ENCODE peak calls at places on chromosome 10, in ten cellular contexts. J, T, Y, A, I, S, Z, K, U and P are unnamed samples.

GRCh38 chr10:21487416-21488180 is 37.9 kb downstream of the SKIDA1 start:
- DNase-seq in J (no peak), T (no peak), Y (no peak), A (no peak), I (no peak), S (no peak), Z (no peak), K (no peak), U (no peak), P (no peak)

GRCh38 chr10:16867556-16867955 is 50.3 kb upstream of the RSU1 start:
- DNase-seq in J (peak; percentile 43), T (peak; percentile 69), Y (no peak), A (no peak), I (peak; percentile 49), S (peak; percentile 90), Z (peak; percentile 17), K (no peak), U (peak; percentile 37), P (peak; percentile 55)

GRCh38 chr10:50740351-50740688 is 584 bp downstream of the ASAH2B start:
- DNase-seq in J (peak; percentile 68), T (peak; percentile 82), Y (no peak), A (peak; percentile 39), I (peak; percentile 65), S (peak; percentile 55), Z (peak; percentile 64), K (peak; percentile 11), U (peak; percentile 86), P (peak; percentile 74)

GRCh38 chr10:98790817-98791216 is 344.1 kb upstream of the HPS1 start:
- DNase-seq in J (peak; percentile 59), T (peak; percentile 12), Y (no peak), A (no peak), I (peak; percentile 1), S (no peak), Z (peak; percentile 27), K (no peak), U (peak; percentile 1), P (peak; percentile 4)

GRCh38 chr10:46217749-46218453 is 68.9 kb upstream of the ANTXRL start:
- DNase-seq in J (no peak), T (no peak), Y (no peak), A (no peak), I (no peak), S (no peak), Z (no peak), K (peak; percentile 0), U (no peak), P (no peak)

GRCh38 chr10:89431977-89432376 is 17.6 kb downstream of the IFIT5 start:
- DNase-seq in J (peak; percentile 36), T (peak; percentile 66), Y (no peak), A (no peak), I (peak; percentile 72), S (peak; percentile 82), Z (peak; percentile 88), K (no peak), U (peak; percentile 95), P (peak; percentile 79)

GRCh38 chr10:3926268-3926667 is 141.3 kb upstream of the KLF6 start:
- DNase-seq in J (no peak), T (no peak), Y (no peak), A (no peak), I (no peak), S (peak; percentile 27), Z (peak; percentile 72), K (no peak), U (peak; percentile 34), P (no peak)

GRCh38 chr10:34555653-34556052 is 259.4 kb downstream of the PARD3 start:
- DNase-seq in J (no peak), T (no peak), Y (no peak), A (no peak), I (no peak), S (no peak), Z (no peak), K (no peak), U (no peak), P (no peak)

GRCh38 chr10:1347962-1348772 is 292.0 kb downstream of the WDR37 start:
- DNase-seq in J (no peak), T (no peak), Y (no peak), A (no peak), I (no peak), S (no peak), Z (no peak), K (no peak), U (no peak), P (no peak)

GRCh38 chr10:77637986-77638765 is 568 bp upstream of the KCNMA1 start:
- DNase-seq in J (peak; percentile 61), T (peak; percentile 53), Y (peak; percentile 74), A (peak; percentile 83), I (peak; percentile 51), S (no peak), Z (peak; percentile 55), K (peak; percentile 37), U (peak; percentile 48), P (peak; percentile 29)

GRCh38 chr10:125982256-125982948 is 86.0 kb downstream of the FANK1 start:
- DNase-seq in J (peak; percentile 79), T (peak; percentile 74), Y (no peak), A (no peak), I (peak; percentile 77), S (peak; percentile 67), Z (peak; percentile 72), K (peak; percentile 59), U (peak; percentile 79), P (peak; percentile 81)
- TF ChIP-seq CTCF in J (peak; percentile 51), T (peak; percentile 71), Y (peak; percentile 58), A (peak; percentile 62), I (peak; percentile 52), S (peak; percentile 39), Z (peak; percentile 60), K (peak; percentile 13), U (peak; percentile 70), P (peak; percentile 51)

DNA sequence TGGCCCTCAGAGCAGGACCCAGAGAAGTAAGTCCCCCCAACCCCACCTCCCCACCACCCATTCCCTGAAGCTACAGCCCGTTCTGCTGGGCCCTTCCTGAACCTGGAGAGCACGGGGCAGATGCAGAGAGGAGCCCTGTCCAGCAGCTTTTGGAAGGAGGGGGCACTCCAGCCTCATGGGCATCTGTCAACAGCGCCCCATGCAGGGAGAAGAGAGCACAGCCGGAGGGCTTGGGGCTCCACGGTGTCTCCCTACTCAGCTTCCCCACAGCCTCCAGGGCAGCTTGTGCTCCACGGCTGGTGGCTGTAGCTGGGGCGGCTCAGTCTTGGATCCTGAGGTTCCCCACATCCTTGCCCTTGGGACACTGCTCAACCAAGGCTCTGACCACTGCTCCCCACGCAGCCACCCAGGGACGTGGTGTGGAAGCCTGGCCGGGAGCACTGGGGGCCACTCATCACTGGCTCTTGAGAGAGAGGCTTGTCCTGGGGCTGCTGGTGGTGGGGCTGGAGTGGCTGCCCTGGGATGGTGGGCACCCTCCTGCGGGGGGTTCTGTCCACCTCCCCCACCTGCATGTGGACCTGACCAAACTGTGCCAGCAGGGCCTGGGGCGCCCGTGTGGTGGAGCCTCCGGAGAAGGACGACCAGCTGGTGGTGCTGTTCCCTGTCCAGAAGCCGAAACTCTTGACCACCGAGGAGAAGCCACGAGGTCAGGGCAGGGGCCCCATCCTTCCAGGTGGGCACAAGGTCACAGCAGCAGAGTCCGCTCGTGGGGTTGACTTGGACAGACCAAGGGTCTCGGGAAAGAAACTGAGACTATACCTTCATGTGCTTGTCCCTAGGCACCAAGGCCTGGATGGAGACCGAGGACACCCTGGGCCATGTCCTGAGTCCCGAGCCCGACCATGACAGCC is 4.5 kb downstream of the PRAP1 start:
- DNase-seq in J (no peak), T (no peak), Y (no peak), A (peak; percentile 49), I (no peak), S (no peak), Z (no peak), K (no peak), U (no peak), P (no peak)
- TF ChIP-seq CTCF in J (no peak), T (peak; percentile 9), Y (no peak), A (no peak), I (no peak), S (no peak), Z (no peak), K (no peak), U (no peak), P (no peak)

GRCh38 chr10:62014510-62014909 is 113.0 kb downstream of the ARID5B start:
- DNase-seq in J (no peak), T (no peak), Y (no peak), A (no peak), I (no peak), S (no peak), Z (no peak), K (no peak), U (no peak), P (no peak)

GRCh38 chr10:62017141-62017870 is 115.8 kb downstream of the ARID5B start:
- DNase-seq in J (peak; percentile 68), T (no peak), Y (no peak), A (no peak), I (no peak), S (no peak), Z (no peak), K (no peak), U (no peak), P (no peak)

GRCh38 chr10:62018141-62018911 is 116.8 kb downstream of the ARID5B start:
- DNase-seq in J (no peak), T (no peak), Y (no peak), A (no peak), I (no peak), S (no peak), Z (no peak), K (no peak), U (no peak), P (no peak)

GRCh38 chr10:62016477-62017140 is 115.1 kb downstream of the ARID5B start:
- DNase-seq in J (peak; percentile 24), T (peak; percentile 42), Y (no peak), A (no peak), I (no peak), S (no peak), Z (no peak), K (no peak), U (no peak), P (no peak)

DNA sequence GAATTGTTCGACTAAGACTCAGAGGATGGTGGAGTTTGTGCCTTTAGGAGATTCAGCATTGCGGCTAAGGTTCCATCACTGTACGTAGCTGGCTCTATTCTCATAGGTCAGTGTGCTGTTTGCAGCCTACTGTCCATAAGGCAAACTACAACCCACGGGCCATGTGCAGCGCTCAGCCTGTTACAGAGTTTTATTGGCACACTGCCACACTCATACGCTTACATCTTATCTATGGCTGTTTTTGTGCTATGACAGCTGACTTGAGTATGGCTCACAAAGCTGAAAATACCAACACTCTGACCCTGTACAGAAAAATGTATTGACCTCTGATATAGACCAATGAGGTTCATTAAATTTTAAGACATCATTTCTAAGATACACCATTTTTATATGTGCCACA is 114.5 kb downstream of the ARID5B start:
- DNase-seq in J (peak; percentile 53), T (peak; percentile 55), Y (no peak), A (no peak), I (peak; percentile 77), S (no peak), Z (no peak), K (no peak), U (peak; percentile 76), P (peak; percentile 74)
- TF ChIP-seq CTCF in J (no peak), T (no peak), Y (no peak), A (no peak), I (no peak), S (no peak), Z (no peak), K (no peak), U (peak; percentile 18), P (no peak)

DNA sequence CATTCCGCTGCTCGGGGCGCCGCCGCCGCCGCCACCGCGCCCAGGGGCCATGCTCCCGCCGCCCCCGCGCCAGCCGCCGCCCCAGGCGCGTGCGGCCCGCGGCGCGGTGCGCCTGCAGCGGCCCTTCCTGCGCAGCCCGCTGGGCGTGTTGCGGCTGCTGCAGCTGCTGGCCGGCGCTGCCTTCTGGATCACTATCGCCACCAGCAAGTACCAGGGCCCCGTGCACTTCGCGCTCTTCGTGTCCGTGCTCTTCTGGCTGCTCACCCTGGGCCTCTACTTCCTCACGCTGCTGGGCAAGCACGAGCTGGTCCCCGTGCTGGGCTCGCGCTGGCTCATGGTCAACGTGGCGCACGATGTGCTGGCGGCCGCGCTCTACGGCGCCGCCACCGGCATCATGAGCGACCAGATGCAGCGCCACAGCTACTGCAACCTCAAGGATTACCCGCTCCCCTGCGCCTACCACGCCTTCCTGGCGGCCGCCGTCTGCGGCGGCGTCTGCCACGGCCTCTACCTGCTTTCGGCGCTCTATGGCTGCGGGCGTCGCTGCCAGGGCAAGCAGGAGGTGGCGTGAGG is 384 bp downstream of the MARVELD1 start:
- DNase-seq in J (peak; percentile 79), T (peak; percentile 74), Y (peak; percentile 83), A (peak; percentile 88), I (peak; percentile 69), S (no peak), Z (peak; percentile 89), K (peak; percentile 90), U (peak; percentile 76), P (peak; percentile 73)
- TF ChIP-seq CTCF in J (no peak), T (peak; percentile 23), Y (no peak), A (no peak), I (peak; percentile 22), S (peak; percentile 24), Z (peak; percentile 32), K (peak; percentile 38), U (peak; percentile 38), P (peak; percentile 26)